ENCODE peak calls at places on chromosomes 3 and 15, in six cellular contexts. W is bronchial epithelial cell, S is fibroblast of mammary gland, B is amniotic stem cell, U is NCI-H2029 treated with DMSO at 0.1 percent for 48 hours, J is SJSA1. C is an unnamed sample.

GRCh38 chr15:66774001-66774814 is 72.2 kb downstream of the SMAD6 start:
- DNase-seq in W (peak; percentile 48), S (peak; percentile 67), B (peak; percentile 24), U (peak; percentile 1), J (peak; percentile 95), C (no peak)

GRCh38 chr3:180036678-180037455 is at the start of gene PEX5L:
- DNase-seq in W (peak; percentile 17), S (peak; percentile 35), B (peak; percentile 7), U (peak; percentile 59), J (peak; percentile 40), C (no peak)

GRCh38 chr3:64398431-64398830 is 173.2 kb upstream of the PRICKLE2 start:
- DNase-seq in W (no peak), S (peak; percentile 93), B (no peak), U (no peak), J (no peak), C (no peak)

GRCh38 chr15:60614862-60615771 is 136.2 kb upstream of the ICE2 start:
- DNase-seq in W (peak; percentile 63), S (no peak), B (no peak), U (peak; percentile 22), J (no peak), C (no peak)

GRCh38 chr3:143875566-143875965 is 27.3 kb upstream of the SLC9A9 start:
- DNase-seq in W (no peak), S (no peak), B (no peak), U (no peak), J (no peak), C (no peak)

GRCh38 chr3:153925826-153926514 is 195.2 kb upstream of the ARHGEF26 start:
- DNase-seq in W (no peak), S (peak; percentile 83), B (no peak), U (no peak), J (no peak), C (no peak)

GRCh38 chr3:101903426-101903825 is 54.1 kb downstream of the NFKBIZ start:
- DNase-seq in W (peak; percentile 85), S (peak; percentile 37), B (no peak), U (no peak), J (no peak), C (no peak)

GRCh38 chr15:72353266-72353665 is 22.5 kb downstream of the HEXA start:
- DNase-seq in W (peak; percentile 49), S (peak; percentile 24), B (no peak), U (no peak), J (no peak), C (no peak)

GRCh38 chr3:160956785-160957184 is 148.4 kb downstream of the B3GALNT1 start:
- DNase-seq in W (peak; percentile 47), S (peak; percentile 55), B (no peak), U (no peak), J (no peak), C (no peak)

GRCh38 chr3:126973814-126974213 is 9.1 kb upstream of the PLXNA1 start:
- DNase-seq in W (no peak), S (no peak), B (no peak), U (no peak), J (no peak), C (no peak)

GRCh38 chr3:46934508-46935167 is 41.9 kb downstream of the CCDC12 start:
- DNase-seq in W (peak; percentile 91), S (peak; percentile 60), B (no peak), U (no peak), J (peak; percentile 36), C (no peak)

GRCh38 chr15:78216276-78217229 is 17.8 kb downstream of the ACSBG1 start:
- DNase-seq in W (peak; percentile 81), S (peak; percentile 20), B (no peak), U (peak; percentile 30), J (no peak), C (no peak)

GRCh38 chr3:110984456-110985250 is 87.0 kb upstream of the NECTIN3 start:
- DNase-seq in W (peak; percentile 78), S (no peak), B (no peak), U (no peak), J (no peak), C (no peak)

GRCh38 chr3:185632996-185633395 is 46.9 kb downstream of the SENP2 start:
- DNase-seq in W (no peak), S (no peak), B (no peak), U (no peak), J (no peak), C (no peak)

C was measured in AG04449.